ENCODE peak calls at places on chromosome 1, in five cellular contexts. T is GM06990, V is suprapubic skin, R is right atrium auricular region, X is fibroblast of lung. J is an unnamed sample.

GRCh38 chr1:150365945-150366344 is 2.0 kb downstream of the RPRD2 start:
- DNase-seq in X (peak), V (no peak), R (no peak), T (peak), J (no peak)

GRCh38 chr1:99613716-99614115 is 32.2 kb upstream of the PALMD start:
- DNase-seq in R (no peak), V (no peak), X (peak), T (no peak), J (no peak)

GRCh38 chr1:107830075-107830474 is 134.9 kb downstream of the VAV3 start:
- DNase-seq in T (no peak), R (no peak), X (no peak), V (no peak), J (no peak)

GRCh38 chr1:86704972-86705632 is 726 bp downstream of the SH3GLB1 start:
- DNase-seq in X (peak), T (no peak), V (peak), R (peak), J (no peak)

GRCh38 chr1:159866905-159867304 is 4.4 kb upstream of the VSIG8 start:
- DNase-seq in T (no peak), V (no peak), R (no peak), X (no peak), J (no peak)

GRCh38 chr1:191752342-191752741 is 405.9 kb upstream of the RGS18 start:
- DNase-seq in V (no peak), X (no peak), T (no peak), R (no peak), J (no peak)

GRCh38 chr1:38735651-38736161 is 123.9 kb downstream of the RRAGC start:
- DNase-seq in V (no peak), T (no peak), R (no peak), X (peak), J (peak)

GRCh38 chr1:75614455-75615379 is 3.8 kb upstream of the SLC44A5 start:
- DNase-seq in V (no peak), X (peak), T (peak), R (peak), J (peak)

GRCh38 chr1:233010164-233010563 is 59.8 kb downstream of the NTPCR start:
- DNase-seq in R (no peak), V (no peak), T (no peak), X (peak), J (no peak)

GRCh38 chr1:245971711-245972085 is 535.4 kb downstream of the SMYD3 start:
- DNase-seq in R (no peak), X (no peak), V (no peak), T (no peak), J (no peak)

GRCh38 chr1:151144474-151145157 is 1.8 kb downstream of the SEMA6C start:
- DNase-seq in R (no peak), X (no peak), V (no peak), T (no peak), J (no peak)

GRCh38 chr1:7585216-7585907 is 185.7 kb upstream of the VAMP3 start:
- DNase-seq in T (no peak), R (no peak), X (no peak), V (peak), J (no peak)

GRCh38 chr1:33517596-33518250 is 45.3 kb downstream of the ZSCAN20 start:
- DNase-seq in V (no peak), X (peak), T (no peak), R (no peak), J (no peak)

GRCh38 chr1:62841587-62842169 is 57.7 kb downstream of the ATG4C start:
- DNase-seq in V (no peak), T (peak), X (peak), R (no peak), J (peak)

GRCh38 chr1:180248731-180249681 is 18.9 kb downstream of the LHX4 start:
- DNase-seq in R (no peak), X (no peak), V (no peak), T (no peak), J (no peak)

GRCh38 chr1:206757524-206758266 is 12.9 kb upstream of the IL19 start:
- DNase-seq in X (no peak), T (no peak), V (no peak), R (no peak), J (no peak)

GRCh38 chr1:215476541-215476940 is 90.6 kb upstream of the KCTD3 start:
- DNase-seq in V (no peak), T (no peak), X (peak), R (no peak), J (no peak)

GRCh38 chr1:37946703-37947360 is at the start of gene INPP5B:
- DNase-seq in X (peak), R (peak), T (peak), V (peak), J (peak)

GRCh38 chr1:188489336-188490112 is 1660.8 kb downstream of the PLA2G4A start:
- DNase-seq in V (no peak), X (peak), R (no peak), T (no peak), J (no peak)

GRCh38 chr1:153945131-153945794 is 1.3 kb downstream of the DENND4B start:
- DNase-seq in X (peak), V (no peak), T (peak), R (peak), J (no peak)

GRCh38 chr1:219710529-219711194 is 97.8 kb upstream of the ZC3H11B start:
- DNase-seq in T (no peak), R (no peak), V (no peak), X (peak), J (peak)

GRCh38 chr1:160062134-160062533 is 7.8 kb downstream of the KCNJ10 start:
- DNase-seq in X (no peak), V (no peak), T (no peak), R (no peak), J (no peak)

GRCh38 chr1:95084317-95085176 is 11.8 kb upstream of the ALG14 start:
- DNase-seq in T (no peak), V (no peak), X (peak), R (no peak), J (no peak)

GRCh38 chr1:19083081-19083480 is 126.6 kb upstream of the IFFO2 start:
- DNase-seq in T (no peak), X (no peak), R (no peak), V (no peak), J (peak)

GRCh38 chr1:192869308-192869940 is 60.6 kb downstream of the RGS2 start:
- DNase-seq in X (no peak), V (no peak), R (no peak), T (no peak), J (no peak)

GRCh38 chr1:17014671-17015567 is 3.2 kb upstream of the ATP13A2 start:
- DNase-seq in T (no peak), V (no peak), R (no peak), X (no peak), J (no peak)

GRCh38 chr1:55816456-55816794 is 601.3 kb upstream of the USP24 start:
- DNase-seq in V (no peak), R (no peak), T (peak), X (peak), J (peak)

GRCh38 chr1:111850124-111850523 is 94.4 kb downstream of the DDX20 start:
- DNase-seq in T (no peak), V (no peak), R (no peak), X (no peak), J (no peak)

DNA sequence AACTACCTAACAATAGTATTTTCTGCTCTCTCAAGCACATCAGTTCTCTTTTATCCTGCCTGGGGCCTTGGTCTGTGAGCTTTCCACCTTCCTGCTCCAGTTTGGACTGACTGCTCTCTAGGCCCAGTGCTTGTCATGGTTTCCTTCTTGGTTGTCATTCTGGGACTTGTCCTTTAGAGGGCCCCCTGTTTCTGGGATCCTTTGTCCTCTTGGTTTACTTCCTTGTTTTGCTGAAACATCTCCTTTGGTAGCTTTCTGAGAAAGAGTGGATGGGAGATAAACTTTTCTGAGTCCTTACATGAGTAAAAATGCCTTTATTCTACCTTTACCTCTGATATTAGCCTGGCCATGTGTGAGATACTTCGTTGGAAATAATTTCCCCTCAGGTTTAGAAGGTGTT is 4.7 kb downstream of the SLC1A7 start:
- DNase-seq in V (no peak), X (no peak), R (no peak), T (no peak), J (no peak)
- TF ChIP-seq CTCF in V (no peak), X (no peak), R (no peak), T (peak), J (no peak)

DNA sequence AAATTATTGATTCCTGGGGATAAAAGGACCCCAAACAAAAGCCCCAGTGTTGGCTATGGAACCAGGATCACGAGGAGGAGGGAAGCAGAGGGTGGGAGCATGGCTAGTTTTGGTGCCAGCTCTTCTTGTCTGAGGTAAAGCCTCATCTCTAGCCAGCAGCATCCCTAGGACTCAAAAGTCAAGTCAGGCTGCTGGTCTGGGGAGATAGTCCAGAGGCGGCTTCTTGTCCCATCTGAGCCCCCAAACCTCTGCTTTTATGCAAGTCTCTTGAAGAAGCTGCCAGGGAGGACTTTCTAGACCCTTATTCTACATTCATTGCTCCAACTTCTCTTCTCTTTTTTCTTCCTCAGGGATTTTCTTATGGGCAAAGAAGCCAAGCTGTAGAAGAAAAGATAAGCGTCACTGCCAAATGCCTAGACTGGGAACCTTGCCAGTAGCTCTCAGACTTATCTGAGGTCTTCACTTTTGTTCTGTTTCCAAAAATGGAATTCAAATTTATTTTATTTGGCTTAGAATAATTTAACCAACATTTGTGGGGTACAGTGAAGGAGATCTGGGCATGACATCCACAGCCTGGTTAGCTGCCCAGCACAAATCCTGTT is 6.9 kb upstream of the ANKRD35 start:
- DNase-seq in R (no peak), T (no peak), X (peak), V (no peak), J (peak)
- H3K4me3 ChIP-seq in R (no peak), T (no peak), X (peak), V (peak), J (peak)

GRCh38 chr1:229641306-229641705 is 15.3 kb downstream of the URB2 start:
- DNase-seq in V (peak), X (no peak), R (no peak), T (no peak), J (no peak)

GRCh38 chr1:229636042-229636441 is 10.0 kb downstream of the URB2 start:
- DNase-seq in T (no peak), R (no peak), V (no peak), X (no peak), J (no peak)

GRCh38 chr1:229642376-229642775 is 16.3 kb downstream of the URB2 start:
- DNase-seq in X (no peak), T (no peak), V (peak), R (no peak), J (no peak)

GRCh38 chr1:229640455-229640854 is 14.4 kb downstream of the URB2 start:
- DNase-seq in X (no peak), V (peak), R (no peak), T (no peak), J (no peak)

GRCh38 chr1:229637746-229638145 is 11.7 kb downstream of the URB2 start:
- DNase-seq in V (peak), R (no peak), T (no peak), X (no peak), J (no peak)
- TF ChIP-seq CTCF in V (no peak), R (no peak), T (no peak), X (no peak), J (no peak)

DNA sequence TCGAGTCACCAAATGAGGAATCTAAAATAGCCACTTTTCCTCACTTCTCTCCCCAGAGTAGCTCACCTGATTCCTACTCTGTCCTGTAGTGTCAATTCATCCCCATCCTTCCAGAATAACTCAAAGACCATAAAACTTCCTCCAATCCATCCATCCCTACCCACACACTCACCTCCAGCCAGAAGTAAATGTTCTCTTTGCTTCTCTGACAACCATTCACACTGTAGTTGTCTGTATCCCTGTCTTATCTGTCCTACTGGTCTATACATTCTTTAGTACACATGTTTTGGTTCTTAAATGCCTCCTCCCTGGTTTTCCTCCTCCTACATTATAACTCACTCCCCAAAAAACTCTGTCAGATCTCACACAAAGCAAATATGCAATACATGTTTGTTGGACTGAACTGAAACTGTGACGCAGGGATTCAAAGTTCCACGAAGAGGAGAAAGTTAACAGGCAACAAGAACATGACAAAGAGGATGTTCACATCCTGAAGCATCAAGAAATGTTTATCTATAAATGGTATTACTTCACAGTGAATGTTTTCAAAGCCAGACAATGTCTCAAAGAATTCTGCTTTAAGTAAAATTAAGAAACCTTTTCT is 11.0 kb downstream of the TP53BP2 start:
- DNase-seq in T (no peak), X (peak), R (no peak), V (no peak), J (no peak)
- H3K4me3 ChIP-seq in T (no peak), X (peak), R (no peak), V (no peak), J (no peak)

GRCh38 chr1:234093107-234093506 is 188.6 kb downstream of the SLC35F3 start:
- DNase-seq in V (no peak), T (no peak), R (no peak), X (no peak), J (no peak)

GRCh38 chr1:234093741-234094140 is 189.3 kb downstream of the SLC35F3 start:
- DNase-seq in V (peak), T (no peak), X (no peak), R (no peak), J (no peak)

GRCh38 chr1:234091065-234091401 is 186.6 kb downstream of the SLC35F3 start:
- DNase-seq in X (no peak), V (no peak), R (no peak), T (no peak), J (no peak)

GRCh38 chr1:234090212-234091064 is 186.0 kb downstream of the SLC35F3 start:
- DNase-seq in V (no peak), T (no peak), X (no peak), R (no peak), J (no peak)

DNA sequence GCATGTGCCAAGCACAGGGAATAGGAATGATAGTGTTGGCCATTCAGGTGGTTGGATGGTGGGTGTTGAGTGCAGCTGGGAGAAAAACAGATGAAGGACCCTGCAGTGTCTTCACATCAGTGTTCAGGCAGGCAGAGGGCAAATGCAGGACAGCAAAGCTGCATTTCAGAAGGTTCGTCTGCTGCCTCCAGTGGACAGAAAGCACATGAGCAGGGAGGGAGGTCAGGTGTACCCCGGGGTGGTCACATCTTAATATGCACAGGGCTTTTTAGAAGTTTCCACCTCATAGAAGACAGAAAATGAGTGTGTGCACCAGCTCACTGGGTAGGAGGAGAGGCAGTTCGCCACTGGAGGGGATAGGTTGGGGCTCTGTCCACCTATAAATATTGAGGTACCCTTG is 184.9 kb downstream of the SLC35F3 start:
- DNase-seq in V (no peak), X (no peak), R (no peak), T (no peak), J (no peak)
- TF ChIP-seq CTCF in V (no peak), X (no peak), R (no peak), T (peak), J (peak)

DNA sequence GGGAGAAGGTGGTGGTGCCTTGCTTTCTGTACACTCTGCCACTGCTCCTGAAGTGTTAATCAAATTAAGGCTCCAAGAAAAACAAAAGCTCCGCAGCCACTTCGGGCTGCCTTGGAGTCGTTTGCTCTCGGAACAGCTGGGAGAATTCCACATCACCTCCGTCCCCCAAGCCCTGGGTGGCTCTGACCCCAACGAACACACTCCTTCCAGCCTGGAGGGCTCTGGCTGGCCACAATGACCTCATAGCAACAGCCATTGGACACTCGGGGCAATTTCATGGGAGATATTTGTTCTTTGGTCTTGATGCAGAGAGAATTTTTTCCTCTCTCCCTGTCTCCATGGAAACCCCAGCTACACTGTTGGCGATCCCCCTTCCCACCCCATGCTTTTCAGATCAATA is 1.4 kb downstream of the WNT4 start:
- DNase-seq in R (no peak), V (no peak), T (no peak), X (no peak), J (no peak)
- H3K4me3 ChIP-seq in R (peak), V (peak), T (no peak), X (no peak), J (peak)

DNA sequence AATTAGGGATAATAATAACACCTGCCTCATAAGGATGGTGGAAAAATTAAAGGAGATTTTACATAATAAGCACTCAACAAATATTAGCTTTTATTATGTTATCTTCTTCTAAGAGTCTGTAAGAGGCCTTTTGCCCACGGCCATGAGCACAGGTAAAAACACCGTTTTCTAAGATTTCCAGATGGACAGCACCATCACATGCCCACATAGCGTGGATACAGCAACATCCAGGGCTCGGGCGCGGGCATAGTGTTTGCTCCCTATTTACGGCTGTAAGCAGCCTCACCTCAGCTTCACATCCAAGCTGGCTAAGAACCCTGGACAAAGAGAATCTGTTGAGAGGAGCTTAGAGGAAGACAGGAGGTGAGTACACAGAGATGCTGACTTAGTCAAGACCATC is 216.4 kb upstream of the IRF2BP2 start:
- DNase-seq in T (no peak), R (no peak), V (no peak), X (no peak), J (no peak)
- TF ChIP-seq CTCF in T (no peak), R (no peak), V (no peak), X (no peak), J (no peak)

J was measured in astrocyte of the cerebellum.